ENCODE peak calls at places on chromosome 20, in seven cellular contexts. W is naive thymus-derived CD4-positive, alpha-beta T cell; P is stomach; D is PC-3; X is neuronal stem cell; V is neural progenitor cell; E is SJSA1. Y is an unnamed sample.

GRCh38 chr20:49905415-49906091 is 9.8 kb downstream of the SPATA2 start:
- DNase-seq in W (no peak), P (no peak), D (no peak), X (no peak), V (no peak), E (no peak), Y (no peak)

GRCh38 chr20:58967652-58968429 is 13.2 kb upstream of the NELFCD start:
- DNase-seq in W (no peak), P (no peak), D (no peak), X (no peak), V (no peak), E (no peak), Y (no peak)

GRCh38 chr20:9269280-9269971 is 200.5 kb downstream of the PLCB4 start:
- DNase-seq in W (no peak), P (no peak), D (no peak), X (no peak), V (no peak), E (no peak), Y (no peak)

GRCh38 chr20:2217857-2218529 is 77.8 kb upstream of the TGM3 start:
- DNase-seq in W (no peak), P (no peak), D (no peak), X (no peak), V (no peak), E (no peak), Y (peak)

GRCh38 chr20:48066256-48066655 is 281.0 kb upstream of the SULF2 start:
- DNase-seq in W (no peak), P (no peak), D (peak), X (no peak), V (no peak), E (no peak), Y (no peak)

GRCh38 chr20:15673206-15673605 is 900.0 kb downstream of the KIF16B start:
- DNase-seq in W (no peak), P (no peak), D (peak), X (no peak), V (no peak), E (no peak), Y (no peak)

GRCh38 chr20:61178431-61179080 is 73.5 kb upstream of the CDH4 start:
- DNase-seq in W (no peak), P (no peak), D (no peak), X (no peak), V (no peak), E (no peak), Y (no peak)

GRCh38 chr20:46004813-46005505 is 3.7 kb upstream of the MMP9 start:
- DNase-seq in W (peak), P (peak), D (peak), X (no peak), V (no peak), E (no peak), Y (no peak)

GRCh38 chr20:46058656-46059281 is 29.8 kb downstream of the SLC12A5 start:
- DNase-seq in W (no peak), P (no peak), D (no peak), X (peak), V (peak), E (no peak), Y (no peak)

GRCh38 chr20:9169409-9169808 is 100.5 kb downstream of the PLCB4 start:
- DNase-seq in W (no peak), P (no peak), D (no peak), X (no peak), V (no peak), E (no peak), Y (no peak)

GRCh38 chr20:57414867-57415592 is 23.8 kb downstream of the RBM38 start:
- DNase-seq in W (no peak), P (no peak), D (peak), X (no peak), V (no peak), E (peak), Y (no peak)

GRCh38 chr20:1935696-1936366 is 40.6 kb downstream of the SIRPA start:
- DNase-seq in W (no peak), P (no peak), D (no peak), X (no peak), V (no peak), E (no peak), Y (peak)

GRCh38 chr20:59825563-59825920 is 107.9 kb downstream of the SYCP2 start:
- DNase-seq in W (no peak), P (no peak), D (no peak), X (no peak), V (no peak), E (no peak), Y (no peak)

GRCh38 chr20:48970681-48971370 is 49.3 kb downstream of the ARFGEF2 start:
- DNase-seq in W (no peak), P (no peak), D (no peak), X (no peak), V (no peak), E (no peak), Y (no peak)

GRCh38 chr20:39855799-39856198 is 833.2 kb downstream of the MAFB start:
- DNase-seq in W (no peak), P (no peak), D (no peak), X (no peak), V (no peak), E (no peak), Y (no peak)

GRCh38 chr20:16752901-16753300 is 4.7 kb downstream of the OTOR start:
- DNase-seq in W (no peak), P (no peak), D (no peak), X (no peak), V (no peak), E (no peak), Y (no peak)

GRCh38 chr20:1083431-1084080 is 34.8 kb upstream of the PSMF1 start:
- DNase-seq in W (no peak), P (no peak), D (no peak), X (no peak), V (no peak), E (no peak), Y (no peak)

GRCh38 chr20:53706511-53707031 is 112.9 kb upstream of the ZNF217 start:
- DNase-seq in W (peak), P (no peak), D (no peak), X (no peak), V (peak), E (no peak), Y (no peak)

GRCh38 chr20:53677447-53678314 is 84.0 kb upstream of the ZNF217 start:
- DNase-seq in W (peak), P (peak), D (no peak), X (no peak), V (peak), E (no peak), Y (peak)

GRCh38 chr20:56631318-56631989 is 2.3 kb downstream of the TFAP2C start:
- DNase-seq in W (no peak), P (no peak), D (peak), X (no peak), V (peak), E (no peak), Y (no peak)

GRCh38 chr20:50303573-50304500 is 113.2 kb downstream of the CEBPB start:
- DNase-seq in W (no peak), P (peak), D (peak), X (no peak), V (no peak), E (peak), Y (peak)

GRCh38 chr20:6588296-6588695 is 179.2 kb upstream of the BMP2 start:
- DNase-seq in W (no peak), P (peak), D (peak), X (no peak), V (no peak), E (no peak), Y (no peak)

GRCh38 chr20:48846516-48847492 is 19.0 kb upstream of the PREX1 start:
- DNase-seq in W (no peak), P (no peak), D (no peak), X (no peak), V (peak), E (peak), Y (no peak)

GRCh38 chr20:57576942-57577550 is 16.1 kb downstream of the PCK1 start:
- DNase-seq in W (no peak), P (no peak), D (no peak), X (no peak), V (no peak), E (no peak), Y (no peak)

GRCh38 chr20:20780127-20780822 is 67.8 kb upstream of the RALGAPA2 start:
- DNase-seq in W (no peak), P (peak), D (peak), X (no peak), V (no peak), E (no peak), Y (no peak)

GRCh38 chr20:1875762-1876161 is 19.4 kb upstream of the SIRPA start:
- DNase-seq in W (no peak), P (no peak), D (no peak), X (no peak), V (no peak), E (peak), Y (no peak)

GRCh38 chr20:10665791-10666190 is 8.0 kb downstream of the JAG1 start:
- DNase-seq in W (no peak), P (no peak), D (no peak), X (no peak), V (peak), E (no peak), Y (no peak)
- H3K27ac ChIP-seq in W (no peak), P (peak), D (no peak), X (peak), V (peak), E (peak), Y (no peak)

GRCh38 chr20:25037288-25038102 is 20.4 kb downstream of the ACSS1 start:
- DNase-seq in W (peak), P (no peak), D (no peak), X (no peak), V (no peak), E (no peak), Y (no peak)
- H3K27ac ChIP-seq in W (peak), P (peak), D (no peak), X (no peak), V (no peak), E (no peak), Y (peak)

DNA sequence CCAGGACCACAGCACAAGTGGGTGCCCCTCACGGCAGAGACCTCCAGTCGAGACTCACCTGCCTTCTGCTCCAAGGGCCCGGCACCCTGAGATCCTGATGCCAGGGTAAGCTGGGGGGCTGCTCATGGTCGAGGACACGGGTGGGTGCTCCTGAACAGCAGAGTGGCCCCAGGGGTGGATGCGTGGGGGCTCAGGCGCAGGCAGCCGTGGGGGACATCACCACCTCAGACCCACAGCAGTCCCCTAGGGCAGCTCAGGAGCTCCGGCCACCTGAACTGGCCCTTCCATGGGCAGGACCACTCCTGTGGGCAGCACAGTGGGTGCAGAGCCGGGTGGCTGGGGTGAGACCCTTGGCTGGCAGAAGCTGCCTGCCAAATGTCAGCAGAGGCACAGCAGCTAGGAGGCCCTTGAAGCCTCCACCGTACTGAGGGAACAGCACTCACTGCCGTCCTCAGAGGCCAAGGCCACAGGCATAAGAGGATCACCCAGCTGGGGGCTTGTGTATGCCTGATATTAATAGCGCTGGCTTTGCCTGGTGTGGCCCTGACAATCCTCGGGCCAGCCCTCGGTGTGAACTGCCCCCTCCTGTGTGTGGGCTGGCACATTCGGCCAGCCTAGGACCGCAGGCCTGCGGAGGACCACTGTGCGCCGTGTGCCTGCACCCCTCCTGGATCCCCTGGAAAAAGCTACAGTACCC is 5.4 kb downstream of the UCKL1 start:
- DNase-seq in W (no peak), P (no peak), D (no peak), X (no peak), V (no peak), E (no peak), Y (no peak)
- H3K27ac ChIP-seq in W (no peak), P (peak), D (no peak), X (no peak), V (no peak), E (no peak), Y (peak)

GRCh38 chr20:40942775-40943174 is 85.8 kb upstream of the TOP1 start:
- DNase-seq in W (no peak), P (no peak), D (peak), X (no peak), V (no peak), E (no peak), Y (no peak)
- H3K27ac ChIP-seq in W (no peak), P (no peak), D (no peak), X (no peak), V (no peak), E (no peak), Y (no peak)

GRCh38 chr20:34922654-34923381 is 32.8 kb downstream of the GSS start:
- DNase-seq in W (no peak), P (peak), D (peak), X (no peak), V (no peak), E (no peak), Y (no peak)

GRCh38 chr20:34925341-34925740 is 30.3 kb downstream of the GSS start:
- DNase-seq in W (no peak), P (no peak), D (no peak), X (no peak), V (no peak), E (no peak), Y (no peak)

GRCh38 chr20:34921436-34921835 is 34.2 kb downstream of the GSS start:
- DNase-seq in W (no peak), P (no peak), D (peak), X (no peak), V (no peak), E (no peak), Y (no peak)

GRCh38 chr20:34925981-34926380 is 29.6 kb downstream of the GSS start:
- DNase-seq in W (no peak), P (no peak), D (no peak), X (no peak), V (no peak), E (no peak), Y (no peak)

GRCh38 chr20:34923414-34923813 is 32.2 kb downstream of the GSS start:
- DNase-seq in W (no peak), P (no peak), D (no peak), X (no peak), V (no peak), E (no peak), Y (no peak)
- H3K27ac ChIP-seq in W (no peak), P (peak), D (peak), X (no peak), V (no peak), E (no peak), Y (no peak)

GRCh38 chr20:23126281-23127061 is 40.3 kb upstream of the CD93 start:
- DNase-seq in W (no peak), P (no peak), D (no peak), X (no peak), V (no peak), E (no peak), Y (no peak)
- H3K27ac ChIP-seq in W (no peak), P (peak), D (no peak), X (no peak), V (no peak), E (no peak), Y (peak)

Y was measured in substantia nigra.